ENCODE peak calls at places on chromosomes 4 and X, in five cellular contexts. One of them, this sample, is unnamed. For H3K27me3, the result is how much of the 10 kb centered on the place peaks cover.

GRCh38 chr4:147094228-147094627 is 148.6 kb upstream of the TTC29 start:
- DNase-seq in stomach: no peak
- DNase-seq in thoracic aorta: no peak
- DNase-seq in cardiac muscle cell: no peak
- DNase-seq in GM06990: no peak
- DNase-seq in this sample: no peak

GRCh38 chrX:12974217-12974796 is 603 bp upstream of the TMSB4X start:
- DNase-seq in thoracic aorta: no peak
- DNase-seq in GM06990: no peak
- DNase-seq in stomach: peak
- DNase-seq in cardiac muscle cell: peak
- DNase-seq in this sample: peak

GRCh38 chr4:165326831-165327210 is 648 bp upstream of the MSMO1 start:
- DNase-seq in GM06990: no peak
- DNase-seq in stomach: no peak
- DNase-seq in cardiac muscle cell: peak
- DNase-seq in thoracic aorta: no peak
- DNase-seq in this sample: peak

GRCh38 chrX:18098704-18099103 is 122.0 kb downstream of the BEND2 start:
- DNase-seq in stomach: no peak
- DNase-seq in cardiac muscle cell: no peak
- DNase-seq in thoracic aorta: no peak
- DNase-seq in GM06990: no peak
- DNase-seq in this sample: peak

GRCh38 chr4:18213576-18214198 is 192.1 kb upstream of the LCORL start:
- DNase-seq in GM06990: no peak
- DNase-seq in stomach: no peak
- DNase-seq in cardiac muscle cell: no peak
- DNase-seq in thoracic aorta: no peak
- DNase-seq in this sample: no peak

GRCh38 chr4:113901994-113902787 is 77.3 kb downstream of the ARSJ start:
- DNase-seq in cardiac muscle cell: no peak
- DNase-seq in thoracic aorta: no peak
- DNase-seq in GM06990: no peak
- DNase-seq in stomach: peak
- DNase-seq in this sample: no peak

GRCh38 chr4:73259552-73260140 is 1.0 kb upstream of the ANKRD17 start:
- DNase-seq in stomach: no peak
- DNase-seq in thoracic aorta: no peak
- DNase-seq in cardiac muscle cell: peak
- DNase-seq in GM06990: no peak
- DNase-seq in this sample: no peak

GRCh38 chr4:95585016-95585695 is 36.4 kb upstream of the UNC5C start:
- DNase-seq in thoracic aorta: no peak
- DNase-seq in GM06990: no peak
- DNase-seq in cardiac muscle cell: no peak
- DNase-seq in stomach: no peak
- DNase-seq in this sample: no peak

GRCh38 chr4:5051692-5052423 is 578 bp downstream of the STK32B start:
- DNase-seq in thoracic aorta: no peak
- DNase-seq in GM06990: peak
- DNase-seq in stomach: peak
- DNase-seq in cardiac muscle cell: no peak
- DNase-seq in this sample: no peak

GRCh38 chr4:173410106-173410505 is 11.2 kb upstream of the SCRG1 start:
- DNase-seq in cardiac muscle cell: no peak
- DNase-seq in GM06990: no peak
- DNase-seq in thoracic aorta: no peak
- DNase-seq in stomach: no peak
- DNase-seq in this sample: peak

GRCh38 chrX:10612215-10612614 is 8.2 kb downstream of the MID1 start:
- DNase-seq in stomach: no peak
- DNase-seq in GM06990: no peak
- DNase-seq in thoracic aorta: no peak
- DNase-seq in cardiac muscle cell: peak
- DNase-seq in this sample: no peak

GRCh38 chr4:163606885-163607284 is 112.4 kb downstream of the TMA16 start:
- DNase-seq in stomach: no peak
- DNase-seq in cardiac muscle cell: no peak
- DNase-seq in GM06990: no peak
- DNase-seq in thoracic aorta: no peak
- DNase-seq in this sample: no peak

GRCh38 chr4:5710065-5710961 is 688 bp upstream of the EVC start:
- DNase-seq in stomach: no peak
- DNase-seq in GM06990: no peak
- DNase-seq in thoracic aorta: no peak
- DNase-seq in cardiac muscle cell: peak
- DNase-seq in this sample: no peak

GRCh38 chr4:137647375-137647774 is 115.1 kb upstream of the PCDH18 start:
- DNase-seq in thoracic aorta: no peak
- DNase-seq in stomach: no peak
- DNase-seq in cardiac muscle cell: no peak
- DNase-seq in GM06990: peak
- DNase-seq in this sample: no peak

GRCh38 chrX:26026179-26026578 is 112.0 kb upstream of the MAGEB18 start:
- DNase-seq in GM06990: no peak
- DNase-seq in cardiac muscle cell: no peak
- DNase-seq in stomach: no peak
- DNase-seq in thoracic aorta: no peak
- DNase-seq in this sample: no peak

GRCh38 chr4:28558871-28559270 is 1698.2 kb downstream of the STIM2 start:
- DNase-seq in thoracic aorta: no peak
- DNase-seq in stomach: no peak
- DNase-seq in cardiac muscle cell: no peak
- DNase-seq in GM06990: no peak
- DNase-seq in this sample: no peak

GRCh38 chrX:24025741-24026402 is 1.1 kb downstream of the KLHL15 start:
- DNase-seq in stomach: no peak
- DNase-seq in GM06990: no peak
- DNase-seq in cardiac muscle cell: peak
- DNase-seq in thoracic aorta: no peak
- DNase-seq in this sample: no peak

GRCh38 chr4:140645614-140646412 is 77.1 kb upstream of the UCP1 start:
- DNase-seq in cardiac muscle cell: no peak
- DNase-seq in GM06990: no peak
- DNase-seq in stomach: no peak
- DNase-seq in thoracic aorta: no peak
- DNase-seq in this sample: peak

GRCh38 chr4:170047774-170048354 is 21.7 kb upstream of the MFAP3L start:
- DNase-seq in cardiac muscle cell: peak
- DNase-seq in GM06990: no peak
- DNase-seq in stomach: peak
- DNase-seq in thoracic aorta: no peak
- DNase-seq in this sample: no peak

GRCh38 chrX:1592128-1592862 is 891 bp downstream of the AKAP17A start:
- DNase-seq in GM06990: peak
- DNase-seq in stomach: peak
- DNase-seq in thoracic aorta: no peak
- DNase-seq in cardiac muscle cell: peak
- DNase-seq in this sample: no peak

GRCh38 chr4:3206439-3207100 is 42.4 kb upstream of the MSANTD1 start:
- DNase-seq in cardiac muscle cell: no peak
- DNase-seq in thoracic aorta: no peak
- DNase-seq in GM06990: no peak
- DNase-seq in stomach: no peak
- DNase-seq in this sample: no peak

GRCh38 chr4:153987291-153987690 is 198.4 kb upstream of the SFRP2 start:
- DNase-seq in thoracic aorta: no peak
- DNase-seq in cardiac muscle cell: no peak
- DNase-seq in GM06990: no peak
- DNase-seq in stomach: no peak
- DNase-seq in this sample: no peak

GRCh38 chr4:96729641-96730040 is 889.7 kb downstream of the PDHA2 start:
- DNase-seq in GM06990: no peak
- DNase-seq in cardiac muscle cell: peak
- DNase-seq in stomach: no peak
- DNase-seq in thoracic aorta: no peak
- DNase-seq in this sample: no peak

GRCh38 chr4:26748805-26749204 is 111.8 kb upstream of the STIM2 start:
- DNase-seq in cardiac muscle cell: no peak
- DNase-seq in thoracic aorta: no peak
- DNase-seq in stomach: no peak
- DNase-seq in GM06990: no peak
- DNase-seq in this sample: no peak

DNA sequence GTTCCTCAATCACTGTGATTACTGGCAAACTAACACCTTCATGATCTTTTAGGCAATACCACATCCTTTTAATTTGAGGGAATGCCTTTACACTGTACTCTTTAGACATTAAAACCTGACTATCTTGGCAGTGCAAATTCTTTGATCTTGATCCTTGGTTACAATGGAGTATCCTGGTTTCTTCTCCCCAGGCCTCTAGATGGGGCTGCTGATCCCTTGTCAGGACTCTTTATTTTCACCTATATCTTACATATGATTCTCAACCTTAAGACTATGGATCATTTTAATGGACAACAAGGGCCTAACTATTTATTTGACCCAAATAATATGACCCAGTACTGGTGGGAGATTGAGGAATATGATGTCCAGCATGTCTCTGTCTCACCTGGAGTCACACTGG is 1005.5 kb upstream of the INTU start:
- DNase-seq in thoracic aorta: no peak
- DNase-seq in GM06990: no peak
- DNase-seq in cardiac muscle cell: peak
- DNase-seq in stomach: no peak
- DNase-seq in this sample: no peak
- TF ChIP-seq CTCF in thoracic aorta: no peak
- TF ChIP-seq CTCF in GM06990: peak
- TF ChIP-seq CTCF in cardiac muscle cell: peak
- TF ChIP-seq CTCF in stomach: no peak
- TF ChIP-seq CTCF in this sample: no peak

GRCh38 chr4:83870551-83870950 is 334.6 kb downstream of the GPAT3 start:
- DNase-seq in stomach: no peak
- DNase-seq in thoracic aorta: no peak
- DNase-seq in cardiac muscle cell: no peak
- DNase-seq in GM06990: no peak
- DNase-seq in this sample: no peak

GRCh38 chr4:83867221-83867620 is 331.3 kb downstream of the GPAT3 start:
- DNase-seq in cardiac muscle cell: no peak
- DNase-seq in thoracic aorta: no peak
- DNase-seq in stomach: no peak
- DNase-seq in GM06990: no peak
- DNase-seq in this sample: no peak

GRCh38 chr4:83862471-83862870 is 326.6 kb downstream of the GPAT3 start:
- DNase-seq in GM06990: no peak
- DNase-seq in stomach: no peak
- DNase-seq in thoracic aorta: no peak
- DNase-seq in cardiac muscle cell: peak
- DNase-seq in this sample: no peak

GRCh38 chr4:83865417-83866150 is 329.7 kb downstream of the GPAT3 start:
- DNase-seq in GM06990: no peak
- DNase-seq in thoracic aorta: no peak
- DNase-seq in stomach: no peak
- DNase-seq in cardiac muscle cell: no peak
- DNase-seq in this sample: no peak

DNA sequence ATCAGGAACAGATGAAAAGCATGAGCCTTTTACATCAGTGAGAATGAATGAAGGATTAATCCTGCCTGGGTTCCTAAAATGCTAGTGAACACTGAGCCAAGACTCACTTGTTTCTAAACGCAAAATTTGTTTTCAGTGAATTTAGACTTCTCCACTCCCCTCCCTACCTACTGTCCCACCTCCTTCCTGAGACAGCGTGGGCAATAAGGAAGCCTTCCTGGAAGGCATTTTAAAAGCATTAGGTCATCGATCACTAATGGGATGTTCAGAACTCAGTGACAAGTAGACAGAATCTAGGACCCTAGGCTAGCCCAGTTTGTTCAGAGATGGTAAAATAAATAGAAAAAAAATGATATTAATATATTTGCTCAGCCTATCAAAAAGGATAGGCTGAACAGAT is 330.9 kb downstream of the GPAT3 start:
- DNase-seq in cardiac muscle cell: no peak
- DNase-seq in GM06990: no peak
- DNase-seq in stomach: no peak
- DNase-seq in thoracic aorta: no peak
- DNase-seq in this sample: no peak
- H3K27me3 ChIP-seq in cardiac muscle cell: under half
- H3K27me3 ChIP-seq in GM06990: under half
- H3K27me3 ChIP-seq in stomach: under half
- H3K27me3 ChIP-seq in thoracic aorta: under half
- H3K27me3 ChIP-seq in this sample: under half

GRCh38 chr4:109978704-109979103 is 66.0 kb downstream of the EGF start:
- DNase-seq in thoracic aorta: no peak
- DNase-seq in GM06990: no peak
- DNase-seq in stomach: no peak
- DNase-seq in cardiac muscle cell: no peak
- DNase-seq in this sample: no peak
- TF ChIP-seq CTCF in thoracic aorta: no peak
- TF ChIP-seq CTCF in GM06990: peak
- TF ChIP-seq CTCF in stomach: no peak
- TF ChIP-seq CTCF in cardiac muscle cell: peak
- TF ChIP-seq CTCF in this sample: no peak

DNA sequence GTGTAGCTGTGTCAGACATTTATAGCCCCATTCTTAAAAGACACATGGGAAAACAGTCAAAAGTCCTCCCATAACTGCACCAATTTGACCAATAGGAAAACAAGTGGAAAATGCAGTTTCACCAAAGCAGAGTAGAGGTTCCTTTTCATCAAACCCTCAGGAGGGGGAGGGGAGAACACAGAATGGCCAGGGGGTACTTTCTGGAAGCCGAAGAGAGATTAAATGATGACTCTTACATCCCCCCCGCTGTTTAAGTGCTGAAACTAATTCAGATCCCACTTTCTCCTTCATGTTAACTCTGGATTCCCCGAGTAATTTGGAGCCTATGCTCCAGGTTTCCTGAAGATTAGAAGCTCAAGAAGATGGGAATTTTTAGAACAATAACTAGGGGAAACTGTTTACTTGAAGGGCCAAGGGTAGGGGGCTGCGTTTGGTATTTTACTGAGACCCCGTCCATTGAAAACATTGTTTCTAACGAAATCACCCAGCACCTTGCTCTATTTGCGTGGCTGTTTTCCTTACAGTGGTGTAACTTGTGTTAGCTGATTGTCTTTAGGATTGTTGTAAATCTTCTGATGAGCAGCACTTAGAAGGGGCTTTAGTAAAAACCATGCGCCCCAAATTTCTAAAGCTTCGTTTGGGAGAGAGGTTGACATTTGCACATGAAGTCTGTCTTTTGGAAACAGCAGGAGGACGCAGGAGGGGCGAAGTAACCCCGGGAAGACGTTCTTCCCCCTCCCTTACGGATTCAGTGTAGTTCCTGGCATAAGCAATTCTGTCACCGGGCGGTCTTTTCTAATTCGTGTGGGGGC is 2.2 kb upstream of the LEF1 start:
- DNase-seq in cardiac muscle cell: no peak
- DNase-seq in GM06990: no peak
- DNase-seq in thoracic aorta: no peak
- DNase-seq in stomach: no peak
- DNase-seq in this sample: no peak
- H3K27me3 ChIP-seq in cardiac muscle cell: under half
- H3K27me3 ChIP-seq in GM06990: under half
- H3K27me3 ChIP-seq in thoracic aorta: under half
- H3K27me3 ChIP-seq in stomach: under half
- H3K27me3 ChIP-seq in this sample: half or more